ENCODE peak calls at places on chromosome 10, in five cellular contexts. One of them, this sample, is unnamed.

GRCh38 chr10:24277771-24278518 is 69.0 kb downstream of the KIAA1217 start:
- DNase-seq in heart left ventricle: peak; percentile 43
- DNase-seq in dorsolateral prefrontal cortex: no peak
- DNase-seq in uterus: no peak
- DNase-seq in fibroblast of mammary gland: peak; percentile 33
- DNase-seq in this sample: peak; percentile 71

GRCh38 chr10:129939416-129940275 is 24.4 kb downstream of the EBF3 start:
- DNase-seq in heart left ventricle: peak; percentile 18
- DNase-seq in dorsolateral prefrontal cortex: no peak
- DNase-seq in uterus: no peak
- DNase-seq in fibroblast of mammary gland: no peak
- DNase-seq in this sample: no peak

GRCh38 chr10:5566606-5567005 is 41.8 kb downstream of the CALML3 start:
- DNase-seq in heart left ventricle: no peak
- DNase-seq in dorsolateral prefrontal cortex: no peak
- DNase-seq in uterus: no peak
- DNase-seq in fibroblast of mammary gland: no peak
- DNase-seq in this sample: no peak

GRCh38 chr10:132457328-132458070 is 60.5 kb downstream of the PWWP2B start:
- DNase-seq in heart left ventricle: peak; percentile 25
- DNase-seq in dorsolateral prefrontal cortex: no peak
- DNase-seq in uterus: no peak
- DNase-seq in fibroblast of mammary gland: no peak
- DNase-seq in this sample: no peak

GRCh38 chr10:5862360-5862929 is 27.2 kb downstream of the ANKRD16 start:
- DNase-seq in heart left ventricle: no peak
- DNase-seq in dorsolateral prefrontal cortex: no peak
- DNase-seq in uterus: no peak
- DNase-seq in fibroblast of mammary gland: peak; percentile 14
- DNase-seq in this sample: no peak

GRCh38 chr10:58701398-58702135 is 188.9 kb downstream of the BICC1 start:
- DNase-seq in heart left ventricle: peak; percentile 25
- DNase-seq in dorsolateral prefrontal cortex: no peak
- DNase-seq in uterus: peak; percentile 59
- DNase-seq in fibroblast of mammary gland: peak; percentile 95
- DNase-seq in this sample: peak; percentile 95

GRCh38 chr10:67936416-67936815 is 52.0 kb downstream of the SIRT1 start:
- DNase-seq in heart left ventricle: no peak
- DNase-seq in dorsolateral prefrontal cortex: no peak
- DNase-seq in uterus: no peak
- DNase-seq in fibroblast of mammary gland: no peak
- DNase-seq in this sample: no peak

GRCh38 chr10:97689637-97690036 is 2.6 kb upstream of the AVPI1 start:
- DNase-seq in heart left ventricle: no peak
- DNase-seq in dorsolateral prefrontal cortex: no peak
- DNase-seq in uterus: no peak
- DNase-seq in fibroblast of mammary gland: peak; percentile 99
- DNase-seq in this sample: peak; percentile 96

GRCh38 chr10:95480901-95481491 is 80.2 kb downstream of the SORBS1 start:
- DNase-seq in heart left ventricle: no peak
- DNase-seq in dorsolateral prefrontal cortex: no peak
- DNase-seq in uterus: no peak
- DNase-seq in fibroblast of mammary gland: peak; percentile 20
- DNase-seq in this sample: peak; percentile 10

GRCh38 chr10:100174699-100175677 is 10.8 kb downstream of the ERLIN1 start:
- DNase-seq in heart left ventricle: no peak
- DNase-seq in dorsolateral prefrontal cortex: no peak
- DNase-seq in uterus: no peak
- DNase-seq in fibroblast of mammary gland: no peak
- DNase-seq in this sample: no peak

GRCh38 chr10:70584941-70585544 is 17.5 kb downstream of the PRF1 start:
- DNase-seq in heart left ventricle: no peak
- DNase-seq in dorsolateral prefrontal cortex: no peak
- DNase-seq in uterus: no peak
- DNase-seq in fibroblast of mammary gland: peak; percentile 21
- DNase-seq in this sample: no peak

GRCh38 chr10:97851341-97852001 is 1.8 kb downstream of the GOLGA7B start:
- DNase-seq in heart left ventricle: no peak
- DNase-seq in dorsolateral prefrontal cortex: peak; percentile 49
- DNase-seq in uterus: no peak
- DNase-seq in fibroblast of mammary gland: no peak
- DNase-seq in this sample: no peak

GRCh38 chr10:28984431-28984830 is 304.4 kb upstream of the LYZL1 start:
- DNase-seq in heart left ventricle: peak; percentile 91
- DNase-seq in dorsolateral prefrontal cortex: peak; percentile 61
- DNase-seq in uterus: peak; percentile 87
- DNase-seq in fibroblast of mammary gland: peak; percentile 81
- DNase-seq in this sample: peak; percentile 93

GRCh38 chr10:49131507-49132385 is 2.1 kb downstream of the FAM170B start:
- DNase-seq in heart left ventricle: peak; percentile 73
- DNase-seq in dorsolateral prefrontal cortex: no peak
- DNase-seq in uterus: no peak
- DNase-seq in fibroblast of mammary gland: no peak
- DNase-seq in this sample: no peak

GRCh38 chr10:91409869-91410637 is at the start of gene HECTD2:
- DNase-seq in heart left ventricle: peak; percentile 88
- DNase-seq in dorsolateral prefrontal cortex: peak; percentile 40
- DNase-seq in uterus: peak; percentile 72
- DNase-seq in fibroblast of mammary gland: peak; percentile 58
- DNase-seq in this sample: peak; percentile 87

GRCh38 chr10:99661370-99661749 is 2.1 kb downstream of the ENTPD7 start:
- DNase-seq in heart left ventricle: no peak
- DNase-seq in dorsolateral prefrontal cortex: no peak
- DNase-seq in uterus: no peak
- DNase-seq in fibroblast of mammary gland: peak; percentile 93
- DNase-seq in this sample: peak; percentile 65

GRCh38 chr10:33334170-33334838 is at the start of gene NRP1:
- DNase-seq in heart left ventricle: peak; percentile 60
- DNase-seq in dorsolateral prefrontal cortex: no peak
- DNase-seq in uterus: peak; percentile 45
- DNase-seq in fibroblast of mammary gland: no peak
- DNase-seq in this sample: no peak

GRCh38 chr10:35379226-35380137 is 43.2 kb downstream of the CCNY start:
- DNase-seq in heart left ventricle: peak; percentile 66
- DNase-seq in dorsolateral prefrontal cortex: no peak
- DNase-seq in uterus: peak; percentile 48
- DNase-seq in fibroblast of mammary gland: peak; percentile 86
- DNase-seq in this sample: peak; percentile 92

GRCh38 chr10:54363390-54363789 is 437.6 kb downstream of the PCDH15 start:
- DNase-seq in heart left ventricle: no peak
- DNase-seq in dorsolateral prefrontal cortex: no peak
- DNase-seq in uterus: no peak
- DNase-seq in fibroblast of mammary gland: no peak
- DNase-seq in this sample: no peak

GRCh38 chr10:71244638-71245419 is 32.5 kb downstream of the UNC5B start:
- DNase-seq in heart left ventricle: peak; percentile 86
- DNase-seq in dorsolateral prefrontal cortex: no peak
- DNase-seq in uterus: peak; percentile 69
- DNase-seq in fibroblast of mammary gland: peak; percentile 93
- DNase-seq in this sample: peak; percentile 94

GRCh38 chr10:34504534-34504933 is 310.6 kb downstream of the PARD3 start:
- DNase-seq in heart left ventricle: no peak
- DNase-seq in dorsolateral prefrontal cortex: no peak
- DNase-seq in uterus: no peak
- DNase-seq in fibroblast of mammary gland: peak; percentile 58
- DNase-seq in this sample: peak; percentile 52

GRCh38 chr10:68261132-68261856 is 29.4 kb upstream of the ATOH7 start:
- DNase-seq in heart left ventricle: peak; percentile 91
- DNase-seq in dorsolateral prefrontal cortex: peak; percentile 53
- DNase-seq in uterus: peak; percentile 28
- DNase-seq in fibroblast of mammary gland: no peak
- DNase-seq in this sample: peak; percentile 18

GRCh38 chr10:122029503-122030199 is 40.7 kb downstream of the TACC2 start:
- DNase-seq in heart left ventricle: peak; percentile 70
- DNase-seq in dorsolateral prefrontal cortex: no peak
- DNase-seq in uterus: no peak
- DNase-seq in fibroblast of mammary gland: no peak
- DNase-seq in this sample: no peak

GRCh38 chr10:131946321-131946751 is 35.4 kb downstream of the BNIP3 start:
- DNase-seq in heart left ventricle: no peak
- DNase-seq in dorsolateral prefrontal cortex: no peak
- DNase-seq in uterus: no peak
- DNase-seq in fibroblast of mammary gland: peak; percentile 88
- DNase-seq in this sample: peak; percentile 93

GRCh38 chr10:130989670-130990247 is 321.8 kb downstream of the TCERG1L start:
- DNase-seq in heart left ventricle: no peak
- DNase-seq in dorsolateral prefrontal cortex: no peak
- DNase-seq in uterus: no peak
- DNase-seq in fibroblast of mammary gland: no peak
- DNase-seq in this sample: no peak

GRCh38 chr10:112404612-112405011 is 30.7 kb downstream of the ACSL5 start:
- DNase-seq in heart left ventricle: no peak
- DNase-seq in dorsolateral prefrontal cortex: no peak
- DNase-seq in uterus: no peak
- DNase-seq in fibroblast of mammary gland: no peak
- DNase-seq in this sample: no peak

GRCh38 chr10:947881-948280 is 16.4 kb upstream of the LARP4B start:
- DNase-seq in heart left ventricle: no peak
- DNase-seq in dorsolateral prefrontal cortex: no peak
- DNase-seq in uterus: no peak
- DNase-seq in fibroblast of mammary gland: no peak
- DNase-seq in this sample: no peak

DNA sequence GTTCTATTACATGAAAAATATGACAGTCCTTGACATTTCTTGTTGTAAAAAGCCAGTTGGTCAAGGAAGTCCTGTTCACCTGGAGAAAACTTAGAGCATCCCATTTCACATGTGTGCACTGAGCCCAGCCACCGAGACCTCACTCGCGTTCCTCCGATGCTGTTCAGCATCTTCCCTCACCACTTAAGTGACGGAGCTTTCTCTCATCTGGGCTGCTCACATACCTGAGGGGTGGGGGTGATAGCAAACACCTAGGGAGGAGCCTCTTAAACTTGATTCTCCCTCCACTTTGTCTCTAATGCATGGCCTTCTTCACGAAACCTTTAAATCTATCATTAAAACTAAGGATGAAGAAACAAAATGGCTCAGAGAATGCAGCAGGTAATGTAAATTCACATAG is 950.2 kb downstream of the GATA3 start:
- DNase-seq in heart left ventricle: no peak
- DNase-seq in dorsolateral prefrontal cortex: no peak
- DNase-seq in uterus: no peak
- DNase-seq in fibroblast of mammary gland: no peak
- DNase-seq in this sample: no peak
- H3K4me3 ChIP-seq in heart left ventricle: no peak overlapping the region
- H3K4me3 ChIP-seq in dorsolateral prefrontal cortex: no peak overlapping the region
- H3K4me3 ChIP-seq in uterus: no peak overlapping the region
- H3K4me3 ChIP-seq in fibroblast of mammary gland: no peak overlapping the region
- H3K4me3 ChIP-seq in this sample: no peak overlapping the region

GRCh38 chr10:104327745-104328635 is 10.3 kb downstream of the ITPRIP start:
- DNase-seq in heart left ventricle: peak; percentile 76
- DNase-seq in dorsolateral prefrontal cortex: peak; percentile 61
- DNase-seq in uterus: no peak
- DNase-seq in fibroblast of mammary gland: peak; percentile 90
- DNase-seq in this sample: peak; percentile 86
- TF ChIP-seq CTCF in heart left ventricle: no peak
- TF ChIP-seq CTCF in dorsolateral prefrontal cortex: no peak
- TF ChIP-seq CTCF in uterus: no peak
- TF ChIP-seq CTCF in fibroblast of mammary gland: peak; percentile 37
- TF ChIP-seq CTCF in this sample: peak; percentile 36

GRCh38 chr10:118568327-118568848 is 27.1 kb downstream of the PRLHR start:
- DNase-seq in heart left ventricle: no peak
- DNase-seq in dorsolateral prefrontal cortex: no peak
- DNase-seq in uterus: peak; percentile 71
- DNase-seq in fibroblast of mammary gland: peak; percentile 75
- DNase-seq in this sample: peak; percentile 80
- H3K4me3 ChIP-seq in heart left ventricle: no peak overlapping the region
- H3K4me3 ChIP-seq in dorsolateral prefrontal cortex: no peak overlapping the region
- H3K4me3 ChIP-seq in uterus: no peak overlapping the region
- H3K4me3 ChIP-seq in fibroblast of mammary gland: no peak overlapping the region
- H3K4me3 ChIP-seq in this sample: no peak overlapping the region

GRCh38 chr10:125983161-125983560 is 86.8 kb downstream of the FANK1 start:
- DNase-seq in heart left ventricle: no peak
- DNase-seq in dorsolateral prefrontal cortex: no peak
- DNase-seq in uterus: no peak
- DNase-seq in fibroblast of mammary gland: no peak
- DNase-seq in this sample: no peak

GRCh38 chr10:125980521-125980920 is 84.2 kb downstream of the FANK1 start:
- DNase-seq in heart left ventricle: no peak
- DNase-seq in dorsolateral prefrontal cortex: no peak
- DNase-seq in uterus: no peak
- DNase-seq in fibroblast of mammary gland: no peak
- DNase-seq in this sample: no peak

GRCh38 chr10:125979976-125980375 is 83.6 kb downstream of the FANK1 start:
- DNase-seq in heart left ventricle: no peak
- DNase-seq in dorsolateral prefrontal cortex: no peak
- DNase-seq in uterus: no peak
- DNase-seq in fibroblast of mammary gland: no peak
- DNase-seq in this sample: no peak

GRCh38 chr10:125982256-125982948 is 86.0 kb downstream of the FANK1 start:
- DNase-seq in heart left ventricle: no peak
- DNase-seq in dorsolateral prefrontal cortex: no peak
- DNase-seq in uterus: peak; percentile 41
- DNase-seq in fibroblast of mammary gland: peak; percentile 81
- DNase-seq in this sample: peak; percentile 77

DNA sequence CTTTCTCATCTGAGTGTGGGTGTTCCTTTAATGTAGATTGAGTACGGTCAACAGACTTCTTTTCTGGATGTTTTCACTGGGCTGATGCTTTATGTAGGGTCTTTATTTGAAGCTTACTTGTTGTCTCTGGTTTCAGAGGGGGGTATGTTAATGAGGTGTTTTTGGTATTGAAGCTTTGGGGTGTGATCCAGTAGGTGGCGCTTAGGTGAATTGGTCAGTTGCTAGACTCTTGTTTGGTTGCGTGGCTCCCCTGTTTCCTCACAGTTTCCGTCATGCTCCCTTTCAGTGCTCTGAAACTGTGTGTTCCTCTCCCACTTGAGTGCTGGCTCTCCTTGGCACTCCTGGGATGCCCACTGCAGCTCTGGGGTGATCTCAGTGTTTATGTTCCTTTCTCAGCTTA is 80.8 kb downstream of the FANK1 start:
- DNase-seq in heart left ventricle: no peak
- DNase-seq in dorsolateral prefrontal cortex: no peak
- DNase-seq in uterus: no peak
- DNase-seq in fibroblast of mammary gland: no peak
- DNase-seq in this sample: no peak
- TF ChIP-seq CTCF in heart left ventricle: no peak
- TF ChIP-seq CTCF in dorsolateral prefrontal cortex: no peak
- TF ChIP-seq CTCF in uterus: no peak
- TF ChIP-seq CTCF in fibroblast of mammary gland: peak; percentile 20
- TF ChIP-seq CTCF in this sample: peak; percentile 15

GRCh38 chr10:81145975-81146374 is 608.3 kb downstream of the SH2D4B start:
- DNase-seq in heart left ventricle: no peak
- DNase-seq in dorsolateral prefrontal cortex: no peak
- DNase-seq in uterus: no peak
- DNase-seq in fibroblast of mammary gland: no peak
- DNase-seq in this sample: no peak
- H3K4me3 ChIP-seq in heart left ventricle: no peak overlapping the region
- H3K4me3 ChIP-seq in dorsolateral prefrontal cortex: no peak overlapping the region
- H3K4me3 ChIP-seq in uterus: no peak overlapping the region
- H3K4me3 ChIP-seq in fibroblast of mammary gland: no peak overlapping the region
- H3K4me3 ChIP-seq in this sample: no peak overlapping the region

DNA sequence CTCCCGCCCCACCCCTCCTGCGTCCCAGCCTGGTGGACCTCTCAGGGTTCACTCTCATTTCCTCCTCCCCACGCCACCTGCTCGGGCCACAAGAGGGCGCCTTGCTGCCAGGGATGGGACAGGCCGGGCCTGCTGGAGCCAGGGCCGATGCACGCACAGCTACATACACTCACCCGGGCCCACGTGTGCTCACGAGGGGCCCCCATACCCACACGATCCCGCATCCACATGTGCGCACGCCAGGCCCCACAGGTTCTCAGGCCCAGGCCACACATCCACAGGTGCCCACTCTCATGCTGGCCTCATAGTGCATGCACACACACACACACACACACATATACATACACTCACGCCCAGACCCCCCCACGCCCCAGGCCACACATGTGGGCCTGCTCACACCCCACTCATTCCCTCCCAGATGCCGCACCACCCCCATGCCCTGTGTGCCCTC is 68.6 kb downstream of the LHPP start:
- DNase-seq in heart left ventricle: peak; percentile 91
- DNase-seq in dorsolateral prefrontal cortex: peak; percentile 85
- DNase-seq in uterus: peak; percentile 87
- DNase-seq in fibroblast of mammary gland: peak; percentile 76
- DNase-seq in this sample: peak; percentile 80
- TF ChIP-seq CTCF in heart left ventricle: peak; percentile 86
- TF ChIP-seq CTCF in dorsolateral prefrontal cortex: peak; percentile 82
- TF ChIP-seq CTCF in uterus: peak; percentile 89
- TF ChIP-seq CTCF in fibroblast of mammary gland: peak; percentile 81
- TF ChIP-seq CTCF in this sample: peak; percentile 96

This sample was measured in cardiac fibroblast.